ENCODE peak calls at places on chromosomes 3 and 15, in five cellular contexts. One of them, this sample, is unnamed.

GRCh38 chr3:126558336-126559071 is at the start of gene C3orf22:
- DNase-seq in Peyer's patch: no peak
- DNase-seq in GM13976: no peak
- DNase-seq in astrocyte: no peak
- DNase-seq in AG04450: no peak
- DNase-seq in this sample: no peak

GRCh38 chr15:60787737-60788513 is 309.0 kb upstream of the ICE2 start:
- DNase-seq in GM13976: no peak
- DNase-seq in AG04450: no peak
- DNase-seq in astrocyte: no peak
- DNase-seq in Peyer's patch: peak; percentile 57
- DNase-seq in this sample: peak; percentile 60

GRCh38 chr3:58180940-58181587 is 29.7 kb downstream of the DNASE1L3 start:
- DNase-seq in GM13976: no peak
- DNase-seq in astrocyte: no peak
- DNase-seq in Peyer's patch: no peak
- DNase-seq in AG04450: no peak
- DNase-seq in this sample: no peak

GRCh38 chr3:59245879-59246501 is 196.2 kb upstream of the CFAP20DC start:
- DNase-seq in AG04450: peak; percentile 90
- DNase-seq in Peyer's patch: no peak
- DNase-seq in astrocyte: peak; percentile 96
- DNase-seq in GM13976: no peak
- DNase-seq in this sample: no peak

GRCh38 chr3:69888040-69888945 is 111.2 kb upstream of the SAMMSON start:
- DNase-seq in Peyer's patch: no peak
- DNase-seq in GM13976: no peak
- DNase-seq in AG04450: no peak
- DNase-seq in astrocyte: no peak
- DNase-seq in this sample: no peak

GRCh38 chr3:126293370-126294082 is 63.7 kb downstream of the KLF15 start:
- DNase-seq in astrocyte: no peak
- DNase-seq in Peyer's patch: no peak
- DNase-seq in GM13976: no peak
- DNase-seq in AG04450: no peak
- DNase-seq in this sample: no peak

GRCh38 chr3:171811059-171811912 is 1.0 kb upstream of the PLD1 start:
- DNase-seq in Peyer's patch: no peak
- DNase-seq in AG04450: peak; percentile 91
- DNase-seq in GM13976: no peak
- DNase-seq in astrocyte: peak; percentile 99
- DNase-seq in this sample: no peak

GRCh38 chr15:43100971-43101370 is 4.9 kb downstream of the UBR1 start:
- DNase-seq in AG04450: no peak
- DNase-seq in Peyer's patch: no peak
- DNase-seq in astrocyte: no peak
- DNase-seq in GM13976: no peak
- DNase-seq in this sample: no peak

GRCh38 chr15:47293763-47294162 is 423.5 kb upstream of the SEMA6D start:
- DNase-seq in GM13976: no peak
- DNase-seq in AG04450: peak; percentile 82
- DNase-seq in Peyer's patch: peak; percentile 53
- DNase-seq in astrocyte: peak; percentile 91
- DNase-seq in this sample: no peak

GRCh38 chr3:89107461-89108035 is at the start of gene EPHA3:
- DNase-seq in Peyer's patch: peak; percentile 77
- DNase-seq in astrocyte: peak; percentile 74
- DNase-seq in GM13976: peak; percentile 59
- DNase-seq in AG04450: peak; percentile 10
- DNase-seq in this sample: peak; percentile 59

GRCh38 chr3:146033950-146034349 is 127.0 kb downstream of the PLOD2 start:
- DNase-seq in GM13976: no peak
- DNase-seq in Peyer's patch: no peak
- DNase-seq in AG04450: no peak
- DNase-seq in astrocyte: no peak
- DNase-seq in this sample: no peak

GRCh38 chr15:78392430-78392829 is 45.6 kb upstream of the IREB2 start:
- DNase-seq in AG04450: no peak
- DNase-seq in GM13976: no peak
- DNase-seq in Peyer's patch: peak; percentile 66
- DNase-seq in astrocyte: no peak
- DNase-seq in this sample: no peak

GRCh38 chr3:15331072-15331605 is 1.2 kb downstream of the SH3BP5 start:
- DNase-seq in AG04450: no peak
- DNase-seq in astrocyte: no peak
- DNase-seq in GM13976: no peak
- DNase-seq in Peyer's patch: no peak
- DNase-seq in this sample: no peak
- TF ChIP-seq CTCF in AG04450: no peak
- TF ChIP-seq CTCF in astrocyte: no peak
- TF ChIP-seq CTCF in GM13976: no peak
- TF ChIP-seq CTCF in Peyer's patch: no peak
- TF ChIP-seq CTCF in this sample: no peak

DNA sequence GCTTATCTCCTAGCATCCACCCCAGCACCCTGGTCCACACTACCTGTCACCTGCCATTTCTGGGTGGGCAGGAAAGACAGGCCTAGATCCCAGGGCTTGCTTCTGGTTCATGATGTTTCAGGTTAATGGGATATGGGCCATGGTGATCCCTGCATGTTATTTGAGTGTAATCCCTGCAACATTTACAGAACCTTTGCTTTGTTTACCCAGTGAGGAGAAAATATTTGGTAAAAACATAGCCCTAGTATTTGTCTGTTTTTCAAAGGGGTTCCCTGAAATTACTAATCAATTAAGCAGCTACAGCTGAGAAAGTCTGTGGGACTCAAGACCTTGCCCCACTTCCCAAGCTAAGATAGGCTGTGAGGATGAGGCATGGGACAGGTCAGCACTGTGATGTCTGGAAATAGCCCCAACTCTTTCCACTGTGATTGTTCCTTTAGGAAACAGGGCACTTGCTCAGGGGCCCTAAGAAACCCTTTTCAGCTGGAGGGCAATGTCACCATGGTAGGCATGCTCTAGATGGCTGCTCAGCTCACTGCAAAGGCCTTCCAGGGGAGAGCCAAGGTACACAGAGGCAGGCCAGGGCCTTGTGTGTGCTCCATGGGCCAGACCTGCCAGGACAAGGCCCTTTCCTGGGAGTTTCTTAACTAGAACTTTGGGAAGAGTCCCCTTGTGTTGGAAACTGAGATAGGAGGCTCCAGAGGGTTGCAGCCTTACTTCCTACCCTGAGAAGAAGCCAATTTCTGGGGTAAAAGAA is 11.1 kb downstream of the TRANK1 start:
- DNase-seq in astrocyte: no peak
- DNase-seq in Peyer's patch: no peak
- DNase-seq in AG04450: no peak
- DNase-seq in GM13976: no peak
- DNase-seq in this sample: no peak
- TF ChIP-seq CTCF in astrocyte: no peak
- TF ChIP-seq CTCF in Peyer's patch: no peak
- TF ChIP-seq CTCF in AG04450: no peak
- TF ChIP-seq CTCF in GM13976: no peak
- TF ChIP-seq CTCF in this sample: no peak

GRCh38 chr15:39061952-39062464 is 497.4 kb upstream of the RASGRP1 start:
- DNase-seq in AG04450: no peak
- DNase-seq in GM13976: no peak
- DNase-seq in astrocyte: no peak
- DNase-seq in Peyer's patch: no peak
- DNase-seq in this sample: no peak
- TF ChIP-seq CTCF in AG04450: no peak
- TF ChIP-seq CTCF in GM13976: no peak
- TF ChIP-seq CTCF in astrocyte: no peak
- TF ChIP-seq CTCF in Peyer's patch: no peak
- TF ChIP-seq CTCF in this sample: no peak

GRCh38 chr15:36644156-36644896 is 64.9 kb downstream of the CDIN1 start:
- DNase-seq in AG04450: no peak
- DNase-seq in astrocyte: peak; percentile 16
- DNase-seq in Peyer's patch: no peak
- DNase-seq in GM13976: no peak
- DNase-seq in this sample: no peak

GRCh38 chr15:36642311-36642710 is 62.9 kb downstream of the CDIN1 start:
- DNase-seq in astrocyte: no peak
- DNase-seq in GM13976: no peak
- DNase-seq in AG04450: no peak
- DNase-seq in Peyer's patch: no peak
- DNase-seq in this sample: no peak

GRCh38 chr15:36643551-36643950 is 64.1 kb downstream of the CDIN1 start:
- DNase-seq in astrocyte: peak; percentile 67
- DNase-seq in AG04450: no peak
- DNase-seq in Peyer's patch: no peak
- DNase-seq in GM13976: no peak
- DNase-seq in this sample: no peak

DNA sequence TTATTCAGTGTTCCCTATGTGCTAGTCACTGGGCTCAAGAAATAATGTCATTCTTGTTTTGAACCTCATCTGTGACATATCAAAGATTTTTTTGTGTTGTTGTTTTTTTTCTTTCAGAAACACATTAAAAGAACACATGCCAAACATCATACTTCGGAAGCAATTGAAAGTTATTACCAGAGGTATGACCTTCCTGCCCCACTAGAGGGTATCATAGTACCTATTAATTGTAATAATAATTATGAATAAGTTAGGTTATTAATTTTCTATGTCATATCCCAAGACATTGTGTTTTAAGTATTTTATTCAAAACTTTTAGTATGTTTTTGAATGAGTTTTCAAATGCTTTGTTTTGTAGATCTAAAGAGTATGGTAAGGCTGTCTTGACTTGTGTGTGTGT is 65.7 kb downstream of the CDIN1 start:
- DNase-seq in Peyer's patch: no peak
- DNase-seq in GM13976: no peak
- DNase-seq in AG04450: no peak
- DNase-seq in astrocyte: no peak
- DNase-seq in this sample: no peak
- TF ChIP-seq CTCF in Peyer's patch: peak; percentile 19
- TF ChIP-seq CTCF in GM13976: no peak
- TF ChIP-seq CTCF in AG04450: peak; percentile 31
- TF ChIP-seq CTCF in astrocyte: no peak
- TF ChIP-seq CTCF in this sample: no peak

DNA sequence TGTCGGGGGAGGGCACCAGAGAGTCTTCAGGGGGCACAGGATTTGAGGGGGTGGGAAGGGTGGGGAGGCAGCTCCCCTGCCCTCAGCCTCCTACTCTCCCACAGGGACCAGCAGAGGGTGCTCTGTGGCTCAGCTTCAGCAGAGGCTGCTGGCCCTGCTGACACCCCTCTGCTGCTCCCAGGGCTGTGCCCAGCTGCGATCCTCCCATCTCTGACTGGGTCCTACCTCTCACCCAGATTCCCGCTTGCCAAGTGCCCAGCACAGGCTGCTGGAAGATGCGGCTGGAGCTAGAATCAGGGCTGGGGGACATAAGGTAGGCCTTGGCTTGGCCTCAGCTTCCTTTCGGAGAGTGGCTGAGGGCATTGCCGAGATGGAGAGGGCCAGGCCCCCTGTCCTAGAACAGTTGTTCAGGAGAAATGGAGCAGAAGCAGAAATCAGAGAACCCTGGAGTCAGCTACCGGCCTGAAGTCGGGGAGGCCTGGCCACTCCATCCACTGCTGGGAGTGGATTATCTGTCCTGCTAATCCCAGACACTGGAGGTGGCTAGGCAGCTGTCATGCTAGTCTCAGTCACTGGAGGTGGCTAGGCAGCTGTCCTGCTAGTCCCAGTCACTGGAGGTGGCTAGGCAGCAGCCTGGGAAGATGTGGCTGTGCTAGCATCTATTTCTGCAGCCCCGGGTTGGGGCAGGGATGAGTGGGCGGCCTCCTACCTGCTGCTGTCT is 3.9 kb downstream of the GRM2 start:
- DNase-seq in AG04450: no peak
- DNase-seq in GM13976: no peak
- DNase-seq in astrocyte: no peak
- DNase-seq in Peyer's patch: peak; percentile 27
- DNase-seq in this sample: peak; percentile 42
- TF ChIP-seq CTCF in AG04450: no peak
- TF ChIP-seq CTCF in GM13976: no peak
- TF ChIP-seq CTCF in astrocyte: no peak
- TF ChIP-seq CTCF in Peyer's patch: no peak
- TF ChIP-seq CTCF in this sample: no peak

DNA sequence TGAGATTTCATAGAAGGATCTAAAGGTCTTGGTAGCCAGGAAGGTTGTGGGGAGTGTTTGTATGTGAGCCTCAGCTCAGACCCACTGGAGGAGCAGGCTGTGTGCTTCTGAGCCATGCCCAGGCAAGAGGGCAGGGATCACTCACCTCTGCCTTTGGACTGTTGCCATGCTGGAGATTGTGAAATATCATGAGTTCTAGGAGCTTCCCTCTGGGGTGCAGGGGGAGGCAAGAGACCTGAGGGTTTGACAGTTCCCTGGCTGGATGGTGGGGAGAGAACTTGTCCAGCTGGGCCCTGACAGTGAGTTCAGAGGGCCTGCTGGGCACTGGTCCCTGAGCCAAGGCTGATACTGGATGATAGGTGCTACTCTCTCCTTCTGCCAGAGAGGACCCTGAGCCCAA is 6.0 kb downstream of the SLC6A1 start:
- DNase-seq in GM13976: no peak
- DNase-seq in astrocyte: no peak
- DNase-seq in Peyer's patch: no peak
- DNase-seq in AG04450: no peak
- DNase-seq in this sample: no peak
- TF ChIP-seq CTCF in GM13976: no peak
- TF ChIP-seq CTCF in astrocyte: no peak
- TF ChIP-seq CTCF in Peyer's patch: no peak
- TF ChIP-seq CTCF in AG04450: no peak
- TF ChIP-seq CTCF in this sample: no peak

GRCh38 chr3:32869513-32870047 is 51.8 kb downstream of the TRIM71 start:
- DNase-seq in Peyer's patch: no peak
- DNase-seq in AG04450: no peak
- DNase-seq in astrocyte: no peak
- DNase-seq in GM13976: no peak
- DNase-seq in this sample: no peak
- TF ChIP-seq CTCF in Peyer's patch: no peak
- TF ChIP-seq CTCF in AG04450: no peak
- TF ChIP-seq CTCF in astrocyte: no peak
- TF ChIP-seq CTCF in GM13976: no peak
- TF ChIP-seq CTCF in this sample: no peak

This sample was measured in activated CD8-positive, alpha-beta T cell treated with anti-CD3 and anti-CD28 coated beads for 36 hours.